ENCODE peak calls at places on chromosomes 12 and 14, in seven cellular contexts. E is EH, R is B cell, D is head of caudate nucleus, B is epithelial cell of esophagus, M is hepatocyte, X is tibial artery. Q is an unnamed sample.

GRCh38 chr12:1608783-1609119 is 14.4 kb upstream of the FBXL14 start:
- DNase-seq in D (no peak), M (no peak), E (no peak), B (no peak), R (no peak), X (no peak), Q (no peak)

GRCh38 chr12:108802666-108803036 is 54.7 kb downstream of the SSH1 start:
- DNase-seq in X (no peak), R (no peak), D (no peak), E (peak; percentile 57), B (no peak), M (no peak), Q (no peak)

GRCh38 chr12:92485356-92486348 is 217.1 kb upstream of the PLEKHG7 start:
- DNase-seq in E (no peak), R (no peak), B (peak; percentile 24), X (no peak), M (no peak), D (no peak), Q (no peak)

GRCh38 chr12:52804029-52804428 is 8.1 kb upstream of the KRT3 start:
- DNase-seq in B (no peak), M (peak; percentile 41), R (no peak), X (no peak), E (no peak), D (no peak), Q (no peak)

GRCh38 chr14:75822522-75823288 is 159.1 kb downstream of the TGFB3 start:
- DNase-seq in D (no peak), E (peak; percentile 89), B (peak; percentile 63), M (no peak), R (no peak), X (no peak), Q (no peak)

GRCh38 chr14:91113829-91114078 is at the start of gene DGLUCY:
- DNase-seq in E (peak; percentile 80), X (peak; percentile 80), R (peak; percentile 66), D (no peak), M (peak; percentile 86), B (no peak), Q (peak; percentile 73)

GRCh38 chr12:111788178-111788654 is 21.5 kb downstream of the ALDH2 start:
- DNase-seq in M (peak; percentile 37), R (peak; percentile 34), X (no peak), B (no peak), D (no peak), E (peak; percentile 50), Q (peak; percentile 57)

GRCh38 chr12:132018193-132018916 is 68.6 kb downstream of the EP400 start:
- DNase-seq in M (no peak), X (no peak), B (peak; percentile 5), R (no peak), D (peak; percentile 72), E (peak; percentile 33), Q (no peak)

GRCh38 chr14:60304509-60304908 is 55.5 kb downstream of the PPM1A start:
- DNase-seq in M (peak; percentile 8), R (no peak), X (no peak), D (peak; percentile 85), E (no peak), B (no peak), Q (no peak)

GRCh38 chr12:60191676-60192359 is 596.0 kb downstream of the SLC16A7 start:
- DNase-seq in D (no peak), B (peak; percentile 18), X (no peak), E (peak; percentile 83), R (no peak), M (no peak), Q (no peak)

GRCh38 chr14:92426237-92426636 is 87.3 kb upstream of the RIN3 start:
- DNase-seq in R (no peak), X (no peak), M (no peak), E (peak; percentile 68), D (no peak), B (no peak), Q (no peak)

GRCh38 chr14:36316131-36316530 is 4.3 kb downstream of the MBIP start:
- DNase-seq in M (no peak), E (no peak), R (no peak), B (peak; percentile 20), X (no peak), D (no peak), Q (no peak)

GRCh38 chr14:90408713-90409112 is 11.9 kb downstream of the CALM1 start:
- DNase-seq in B (no peak), X (no peak), E (peak; percentile 33), D (no peak), R (no peak), M (no peak), Q (no peak)

GRCh38 chr12:124740691-124741137 is 123.0 kb downstream of the SCARB1 start:
- DNase-seq in B (peak; percentile 81), X (no peak), E (peak; percentile 69), M (peak; percentile 56), D (peak; percentile 30), R (no peak), Q (peak; percentile 56)

GRCh38 chr14:89673499-89674225 is 256.6 kb upstream of the FOXN3 start:
- DNase-seq in X (no peak), B (peak; percentile 23), E (peak; percentile 66), D (peak; percentile 48), M (peak; percentile 37), R (no peak), Q (no peak)

GRCh38 chr12:105477873-105478272 is 147.4 kb downstream of the C12orf75 start:
- DNase-seq in D (no peak), M (no peak), B (no peak), X (no peak), E (no peak), R (no peak), Q (no peak)

GRCh38 chr12:11981174-11981733 is 89.5 kb upstream of the BCL2L14 start:
- DNase-seq in M (no peak), X (no peak), B (peak; percentile 16), D (no peak), E (peak; percentile 18), R (peak; percentile 16), Q (peak; percentile 70)

GRCh38 chr12:51994539-51994820 is 12.3 kb upstream of the TAMALIN start:
- DNase-seq in M (no peak), D (no peak), B (no peak), X (no peak), E (no peak), R (no peak), Q (no peak)